ENCODE peak calls at places on chromosomes 11 and 22, in six cellular contexts. One of them, this sample, is unnamed.

GRCh38 chr11:105177658-105178057 is 38.1 kb upstream of the CARD18 start:
- DNase-seq in GM19239: no peak
- DNase-seq in NCI-H1092 treated with DMSO at 0.1 percent for 48 hours: no peak
- DNase-seq in brain microvascular endothelial cell: peak; percentile 77
- DNase-seq in smooth muscle cell of the brain vasculature: peak; percentile 46
- DNase-seq in stimulated activated CD8-positive, alpha-beta memory T cell treated with anti-CD3 and anti-CD28 coated beads, Interleukin-2, amount 100 ng/mL, for 48 hours: no peak
- DNase-seq in this sample: no peak

GRCh38 chr11:99241059-99241458 is 220.3 kb downstream of the CNTN5 start:
- DNase-seq in smooth muscle cell of the brain vasculature: no peak
- DNase-seq in brain microvascular endothelial cell: no peak
- DNase-seq in NCI-H1092 treated with DMSO at 0.1 percent for 48 hours: no peak
- DNase-seq in stimulated activated CD8-positive, alpha-beta memory T cell treated with anti-CD3 and anti-CD28 coated beads, Interleukin-2, amount 100 ng/mL, for 48 hours: no peak
- DNase-seq in GM19239: no peak
- DNase-seq in this sample: no peak

GRCh38 chr22:42473484-42474193 is 41.4 kb upstream of the NFAM1 start:
- DNase-seq in brain microvascular endothelial cell: peak; percentile 62
- DNase-seq in NCI-H1092 treated with DMSO at 0.1 percent for 48 hours: peak; percentile 31
- DNase-seq in smooth muscle cell of the brain vasculature: peak; percentile 17
- DNase-seq in stimulated activated CD8-positive, alpha-beta memory T cell treated with anti-CD3 and anti-CD28 coated beads, Interleukin-2, amount 100 ng/mL, for 48 hours: no peak
- DNase-seq in GM19239: no peak
- DNase-seq in this sample: no peak

GRCh38 chr11:106724293-106724892 is 293.9 kb downstream of the GUCY1A2 start:
- DNase-seq in smooth muscle cell of the brain vasculature: no peak
- DNase-seq in GM19239: no peak
- DNase-seq in NCI-H1092 treated with DMSO at 0.1 percent for 48 hours: peak; percentile 87
- DNase-seq in stimulated activated CD8-positive, alpha-beta memory T cell treated with anti-CD3 and anti-CD28 coated beads, Interleukin-2, amount 100 ng/mL, for 48 hours: no peak
- DNase-seq in brain microvascular endothelial cell: no peak
- DNase-seq in this sample: no peak

GRCh38 chr11:134819026-134819425 is 407.0 kb upstream of the B3GAT1 start:
- DNase-seq in smooth muscle cell of the brain vasculature: no peak
- DNase-seq in stimulated activated CD8-positive, alpha-beta memory T cell treated with anti-CD3 and anti-CD28 coated beads, Interleukin-2, amount 100 ng/mL, for 48 hours: no peak
- DNase-seq in brain microvascular endothelial cell: no peak
- DNase-seq in NCI-H1092 treated with DMSO at 0.1 percent for 48 hours: no peak
- DNase-seq in GM19239: no peak
- DNase-seq in this sample: no peak

GRCh38 chr11:10785146-10785474 is 23.6 kb downstream of the EIF4G2 start:
- DNase-seq in smooth muscle cell of the brain vasculature: no peak
- DNase-seq in NCI-H1092 treated with DMSO at 0.1 percent for 48 hours: no peak
- DNase-seq in stimulated activated CD8-positive, alpha-beta memory T cell treated with anti-CD3 and anti-CD28 coated beads, Interleukin-2, amount 100 ng/mL, for 48 hours: no peak
- DNase-seq in brain microvascular endothelial cell: no peak
- DNase-seq in GM19239: no peak
- DNase-seq in this sample: no peak

GRCh38 chr11:1793091-1793490 is 29.4 kb upstream of the CTSD start:
- DNase-seq in smooth muscle cell of the brain vasculature: peak; percentile 17
- DNase-seq in stimulated activated CD8-positive, alpha-beta memory T cell treated with anti-CD3 and anti-CD28 coated beads, Interleukin-2, amount 100 ng/mL, for 48 hours: no peak
- DNase-seq in NCI-H1092 treated with DMSO at 0.1 percent for 48 hours: no peak
- DNase-seq in brain microvascular endothelial cell: no peak
- DNase-seq in GM19239: no peak
- DNase-seq in this sample: no peak

GRCh38 chr11:77705195-77705876 is 67.7 kb upstream of the CLNS1A start:
- DNase-seq in NCI-H1092 treated with DMSO at 0.1 percent for 48 hours: no peak
- DNase-seq in stimulated activated CD8-positive, alpha-beta memory T cell treated with anti-CD3 and anti-CD28 coated beads, Interleukin-2, amount 100 ng/mL, for 48 hours: peak; percentile 8
- DNase-seq in smooth muscle cell of the brain vasculature: no peak
- DNase-seq in brain microvascular endothelial cell: peak; percentile 62
- DNase-seq in GM19239: no peak
- DNase-seq in this sample: no peak

This sample was measured in mesothelial cell of epicardium.